ENCODE peak calls at places on chromosome 1, in nine cellular contexts. E, F, O, A, U, J, N, D and L are unnamed samples.

GRCh38 chr1:107220036-107220435 is 79.2 kb downstream of the NTNG1 start:
- DNase-seq in E (no peak), F (no peak), O (no peak), A (no peak), U (no peak), J (no peak), N (no peak), D (no peak), L (no peak)

GRCh38 chr1:225737866-225738265 is 39.8 kb upstream of the SRP9 start:
- DNase-seq in E (no peak), F (no peak), O (no peak), A (no peak), U (no peak), J (no peak), N (no peak), D (no peak), L (no peak)

GRCh38 chr1:244022859-244023258 is 28.2 kb upstream of the ZBTB18 start:
- DNase-seq in E (no peak), F (no peak), O (no peak), A (no peak), U (no peak), J (no peak), N (no peak), D (no peak), L (no peak)

GRCh38 chr1:7948950-7949349 is 8.3 kb upstream of the TNFRSF9 start:
- DNase-seq in E (peak; percentile 97), F (no peak), O (peak; percentile 23), A (no peak), U (no peak), J (no peak), N (no peak), D (peak; percentile 35), L (no peak)

GRCh38 chr1:241156231-241156965 is 200.6 kb downstream of the RGS7 start:
- DNase-seq in E (peak; percentile 22), F (no peak), O (no peak), A (no peak), U (no peak), J (peak; percentile 3), N (peak; percentile 52), D (no peak), L (no peak)

GRCh38 chr1:215704089-215704860 is 137.2 kb downstream of the KCTD3 start:
- DNase-seq in E (no peak), F (no peak), O (no peak), A (no peak), U (no peak), J (no peak), N (no peak), D (no peak), L (no peak)

GRCh38 chr1:23567996-23568607 is 8.8 kb upstream of the ID3 start:
- DNase-seq in E (no peak), F (no peak), O (no peak), A (peak; percentile 82), U (no peak), J (peak; percentile 72), N (no peak), D (no peak), L (peak; percentile 81)

GRCh38 chr1:21261551-21262281 is 28.5 kb downstream of the ECE1 start:
- DNase-seq in E (no peak), F (no peak), O (no peak), A (no peak), U (no peak), J (no peak), N (no peak), D (peak; percentile 82), L (peak; percentile 69)

GRCh38 chr1:3978928-3979325 is 78.9 kb upstream of the C1orf174 start:
- DNase-seq in E (no peak), F (no peak), O (no peak), A (no peak), U (no peak), J (no peak), N (no peak), D (no peak), L (no peak)

GRCh38 chr1:178076607-178077006 is 17.3 kb upstream of the RASAL2 start:
- DNase-seq in E (no peak), F (no peak), O (no peak), A (no peak), U (no peak), J (no peak), N (no peak), D (no peak), L (no peak)